ENCODE peak calls at places on chromosomes 13 and 19, in eight cellular contexts. Z, I, U, R, P, J, G and T are unnamed samples.

GRCh38 chr13:43472344-43472743 is 314.4 kb downstream of the ENOX1 start:
- DNase-seq in Z (no peak), I (no peak), U (no peak), R (no peak), P (no peak), J (no peak), G (no peak), T (no peak)

GRCh38 chr13:102185375-102185984 is 216.4 kb downstream of the FGF14 start:
- DNase-seq in Z (no peak), I (no peak), U (no peak), R (no peak), P (no peak), J (no peak), G (no peak), T (no peak)

GRCh38 chr13:42043676-42044075 is 4.8 kb upstream of the DGKH start:
- DNase-seq in Z (no peak), I (no peak), U (no peak), R (no peak), P (no peak), J (no peak), G (no peak), T (no peak)

GRCh38 chr19:4077800-4078683 is 11.3 kb upstream of the ZBTB7A start:
- DNase-seq in Z (peak; percentile 78), I (peak; percentile 73), U (no peak), R (peak; percentile 60), P (peak; percentile 84), J (no peak), G (no peak), T (no peak)

GRCh38 chr19:15525291-15525690 is 17.0 kb downstream of the CYP4F22 start:
- DNase-seq in Z (no peak), I (no peak), U (no peak), R (no peak), P (no peak), J (no peak), G (no peak), T (no peak)

GRCh38 chr19:23817519-23817918 is 58.8 kb upstream of the ZNF681 start:
- DNase-seq in Z (no peak), I (no peak), U (no peak), R (peak; percentile 10), P (peak; percentile 21), J (no peak), G (peak; percentile 5), T (peak; percentile 25)

GRCh38 chr19:947707-948533 is 22.1 kb downstream of the ARID3A start:
- DNase-seq in Z (peak; percentile 12), I (peak; percentile 37), U (peak; percentile 51), R (no peak), P (peak; percentile 59), J (no peak), G (no peak), T (no peak)

GRCh38 chr19:53631949-53632407 is at the start of gene DPRX:
- DNase-seq in Z (no peak), I (no peak), U (no peak), R (no peak), P (no peak), J (no peak), G (no peak), T (no peak)

GRCh38 chr13:49560270-49561063 is 24.9 kb downstream of the RCBTB1 start:
- DNase-seq in Z (no peak), I (no peak), U (no peak), R (peak; percentile 70), P (no peak), J (no peak), G (peak; percentile 39), T (no peak)

GRCh38 chr13:107324416-107325204 is 756.7 kb upstream of the ARGLU1 start:
- DNase-seq in Z (no peak), I (no peak), U (no peak), R (no peak), P (no peak), J (no peak), G (no peak), T (no peak)

GRCh38 chr13:27012482-27013197 is 159.0 kb downstream of the USP12 start:
- DNase-seq in Z (no peak), I (no peak), U (no peak), R (peak; percentile 83), P (no peak), J (no peak), G (no peak), T (no peak)

GRCh38 chr13:99909097-99909835 is 62.3 kb downstream of the ZIC5 start:
- DNase-seq in Z (no peak), I (no peak), U (no peak), R (no peak), P (no peak), J (no peak), G (no peak), T (no peak)
- H3K27me3 ChIP-seq in Z (no peaks in the 10 kb centered on the region), I (peaks cover 68% of the 10 kb centered on the region), U (no peaks in the 10 kb centered on the region), R (no peaks in the 10 kb centered on the region), P (peaks cover 88% of the 10 kb centered on the region), J (no peaks in the 10 kb centered on the region), G (peaks cover 3% of the 10 kb centered on the region), T (peaks cover 10% of the 10 kb centered on the region)

DNA sequence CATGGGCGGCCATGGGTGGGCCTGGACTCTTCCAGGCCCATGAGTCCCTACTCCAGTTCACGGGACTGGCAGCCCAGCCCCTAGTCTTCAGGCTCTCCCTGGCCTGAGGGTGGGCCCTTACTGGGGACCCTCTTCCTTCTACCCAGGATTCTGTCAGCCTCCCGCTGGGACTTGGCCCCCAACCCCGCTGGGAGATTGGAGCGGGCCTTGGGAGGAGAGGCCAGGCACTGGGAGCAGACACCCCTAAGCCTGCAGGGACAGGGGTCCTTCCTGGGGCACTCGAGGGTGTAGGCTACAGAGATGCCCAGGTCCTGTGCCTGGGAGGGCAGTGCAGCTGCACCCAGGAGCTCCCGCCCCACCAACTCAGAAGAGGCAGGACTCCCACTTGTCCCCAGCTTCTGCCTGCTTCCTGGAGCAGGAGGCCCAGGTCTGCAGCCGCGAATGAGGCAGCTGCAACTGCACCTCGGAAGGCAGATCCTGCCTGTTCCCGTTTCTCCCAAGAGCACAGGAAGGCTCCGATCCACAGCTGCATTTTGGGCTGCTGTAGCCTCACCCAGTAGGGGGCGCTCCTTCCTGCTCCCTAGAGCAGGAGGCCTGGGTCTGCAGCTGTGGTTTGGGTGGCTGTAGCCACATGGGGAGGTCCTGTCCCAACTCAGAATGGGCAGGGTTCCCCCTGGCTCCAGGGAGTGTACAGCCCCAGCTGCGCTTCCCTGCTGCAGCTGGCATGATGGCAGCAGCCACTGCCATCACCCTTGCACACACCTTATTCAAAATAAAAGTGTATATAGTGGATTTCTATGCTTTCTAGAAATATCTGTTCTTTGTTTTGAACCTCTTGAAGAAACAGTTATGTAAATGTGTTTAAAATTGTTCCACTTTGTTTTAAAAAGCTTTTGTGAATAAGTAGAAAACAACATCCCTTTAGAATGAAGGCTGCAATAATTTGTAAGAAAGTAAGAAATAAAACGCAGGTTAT is 46.8 kb downstream of the TEX26 start:
- DNase-seq in Z (no peak), I (no peak), U (no peak), R (peak; percentile 46), P (peak; percentile 28), J (peak; percentile 85), G (no peak), T (peak; percentile 32)
- TF ChIP-seq CTCF in Z (no peak), I (no peak), U (peak; percentile 6), R (peak; percentile 71), P (peak; percentile 60), J (peak; percentile 95), G (peak; percentile 81), T (peak; percentile 67)

GRCh38 chr19:35118268-35119026 is 2.8 kb downstream of the FXYD3 start:
- DNase-seq in Z (no peak), I (no peak), U (peak; percentile 83), R (no peak), P (no peak), J (no peak), G (no peak), T (no peak)
- H3K27ac ChIP-seq in Z (no peak overlapping the region), I (peak overlapping the region; percentile 83), U (no peak overlapping the region), R (no peak overlapping the region), P (no peak overlapping the region), J (no peak overlapping the region), G (no peak overlapping the region), T (no peak overlapping the region)

DNA sequence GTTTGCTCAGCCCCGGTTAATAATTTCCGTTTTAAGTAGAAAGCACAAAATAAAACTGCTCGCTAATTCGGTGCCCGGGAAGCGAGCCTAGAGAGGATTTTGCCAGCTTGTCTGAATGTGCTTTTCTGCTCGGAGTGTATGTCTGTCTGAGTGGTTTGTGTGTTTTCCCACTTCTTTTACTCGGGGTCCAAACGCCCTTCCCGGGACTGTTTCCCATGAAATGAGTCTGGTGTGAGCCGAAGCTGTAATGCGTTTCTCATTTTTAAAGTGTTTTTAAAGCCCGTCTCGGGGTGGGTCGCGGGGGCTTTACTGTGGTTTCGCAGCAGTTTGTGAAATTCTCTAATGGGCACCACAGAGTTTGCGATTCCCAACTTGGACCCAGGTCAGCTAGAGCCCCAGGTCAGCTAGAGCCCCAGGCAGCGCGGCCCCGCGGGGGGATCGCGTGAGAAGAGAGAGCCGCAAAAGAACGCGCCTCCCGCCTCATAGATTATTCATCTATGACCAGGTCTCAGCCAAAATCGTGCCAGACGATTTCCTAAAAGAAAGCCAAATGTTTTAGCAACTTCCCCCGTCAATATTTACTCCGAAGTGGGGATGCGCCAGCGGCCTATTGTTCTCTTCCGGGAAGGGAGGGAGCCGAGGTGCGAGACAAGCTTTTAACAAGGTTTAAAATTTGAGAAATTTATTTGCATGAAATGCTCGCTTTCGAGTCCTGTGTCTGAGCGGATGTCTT is 2.0 kb downstream of the ZIC2 start:
- DNase-seq in Z (no peak), I (no peak), U (no peak), R (no peak), P (no peak), J (no peak), G (no peak), T (no peak)
- H3K27me3 ChIP-seq in Z (peaks cover 5% of the 10 kb centered on the region), I (peaks cover 85% of the 10 kb centered on the region), U (peaks cover 29% of the 10 kb centered on the region), R (peaks cover 96% of the 10 kb centered on the region), P (peaks cover 98% of the 10 kb centered on the region), J (no peaks in the 10 kb centered on the region), G (no peaks in the 10 kb centered on the region), T (peaks cover 89% of the 10 kb centered on the region)

GRCh38 chr13:35961461-35962220 is 169.5 kb downstream of the DCLK1 start:
- DNase-seq in Z (no peak), I (no peak), U (no peak), R (no peak), P (no peak), J (no peak), G (no peak), T (no peak)
- TF ChIP-seq CTCF in Z (no peak), I (peak; percentile 17), U (no peak), R (no peak), P (peak; percentile 38), J (no peak), G (no peak), T (no peak)

DNA sequence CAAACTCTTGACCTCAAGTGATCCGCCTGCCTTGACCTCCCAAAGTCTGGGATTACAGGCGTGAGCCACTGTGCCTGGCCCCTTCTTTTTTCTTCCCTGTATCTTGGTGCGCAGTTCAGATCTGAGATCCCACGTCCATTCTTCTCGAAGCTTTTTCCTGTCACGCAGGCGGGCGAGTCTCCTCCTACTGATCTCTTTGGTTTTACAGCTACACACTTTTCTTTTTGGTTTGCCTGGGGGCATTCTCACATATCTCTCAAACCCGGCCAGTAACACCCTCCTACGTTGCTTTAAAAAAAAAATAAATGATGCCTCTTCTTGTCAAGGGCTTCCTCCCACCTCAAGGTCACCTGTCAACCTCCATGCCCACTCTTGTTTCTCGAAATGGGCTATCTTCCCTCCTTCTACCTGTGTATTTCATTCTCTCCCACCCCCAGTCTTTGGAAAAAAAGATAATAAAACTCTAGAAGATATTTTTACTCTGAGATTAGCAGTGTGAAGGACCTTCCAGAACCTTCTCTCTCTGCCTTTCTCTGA is 12.1 kb downstream of the TMPRSS9 start:
- DNase-seq in Z (no peak), I (no peak), U (no peak), R (no peak), P (no peak), J (no peak), G (no peak), T (no peak)
- H3K27ac ChIP-seq in Z (no peak overlapping the region), I (no peak overlapping the region), U (no peak overlapping the region), R (peak overlapping the region; percentile 57), P (no peak overlapping the region), J (no peak overlapping the region), G (no peak overlapping the region), T (no peak overlapping the region)